ENCODE peak calls at places on chromosomes 3 and 15, in eight cellular contexts. C is tibial nerve; S is breast epithelium; J is CD8-positive, alpha-beta T cell; E is thoracic aorta; D is psoas muscle; I is cardiac muscle cell; U is GM23338. M is an unnamed sample. For H3K4me1, the result is how much of the 10 kb centered on the place peaks cover.

GRCh38 chr15:72599855-72600464 is 54.5 kb upstream of the GOLGA6B start:
- DNase-seq in J (peak), I (peak), D (no peak), E (no peak), U (peak), S (no peak), C (no peak), M (no peak)

GRCh38 chr3:138417559-138417982 is 16.8 kb upstream of the ESYT3 start:
- DNase-seq in U (peak), S (peak), I (peak), C (peak), D (peak), E (peak), J (peak), M (peak)

GRCh38 chr15:28978661-28979060 is 92.9 kb downstream of the APBA2 start:
- DNase-seq in E (no peak), D (no peak), I (no peak), U (no peak), J (no peak), S (no peak), C (no peak), M (no peak)

GRCh38 chr3:58206406-58207011 is 4.3 kb downstream of the DNASE1L3 start:
- DNase-seq in C (no peak), S (no peak), E (no peak), D (no peak), U (no peak), I (peak), J (no peak), M (no peak)

GRCh38 chr3:113245775-113246174 is 34.4 kb downstream of the BOC start:
- DNase-seq in U (no peak), E (no peak), I (peak), C (peak), S (no peak), D (peak), J (no peak), M (no peak)

GRCh38 chr15:52642386-52643361 is 36.5 kb downstream of the ATOSA start:
- DNase-seq in E (no peak), I (peak), J (no peak), U (no peak), S (no peak), C (no peak), D (no peak), M (no peak)

GRCh38 chr15:49927462-49927861 is 191.6 kb downstream of the ATP8B4 start:
- DNase-seq in J (no peak), C (no peak), S (no peak), U (no peak), I (peak), E (no peak), D (no peak), M (no peak)

GRCh38 chr3:33921608-33922007 is 123.2 kb downstream of the PDCD6IP start:
- DNase-seq in E (no peak), J (no peak), S (no peak), I (no peak), C (no peak), D (no peak), U (no peak), M (no peak)

GRCh38 chr3:133881987-133882825 is 13.5 kb downstream of the RAB6B start:
- DNase-seq in C (no peak), J (no peak), S (peak), I (no peak), U (no peak), D (no peak), E (no peak), M (no peak)

GRCh38 chr3:134974621-134975020 is 179.6 kb downstream of the EPHB1 start:
- DNase-seq in J (no peak), C (no peak), E (no peak), S (no peak), I (no peak), U (no peak), D (no peak), M (no peak)

GRCh38 chr3:141426404-141427034 is 58.2 kb downstream of the ZBTB38 start:
- DNase-seq in I (peak), S (peak), D (peak), E (peak), J (no peak), C (peak), U (peak), M (peak)

GRCh38 chr3:127263037-127263436 is 24.8 kb downstream of the PRR20G start:
- DNase-seq in D (no peak), S (no peak), J (no peak), I (no peak), C (no peak), U (no peak), E (no peak), M (no peak)

GRCh38 chr15:60541784-60542617 is 63.1 kb upstream of the ICE2 start:
- DNase-seq in U (no peak), J (no peak), E (no peak), D (no peak), S (no peak), C (no peak), I (no peak), M (no peak)

GRCh38 chr3:71724171-71724453 is 1.1 kb downstream of the EIF4E3 start:
- DNase-seq in I (no peak), E (no peak), S (no peak), D (no peak), J (no peak), U (no peak), C (no peak), M (no peak)

GRCh38 chr3:93988283-93988682 is 8.3 kb downstream of the ARL13B start:
- DNase-seq in C (no peak), I (peak), D (no peak), U (no peak), J (no peak), E (no peak), S (no peak), M (no peak)

GRCh38 chr3:129490273-129490675 is 38.2 kb upstream of the RHO start:
- DNase-seq in D (peak), J (peak), C (peak), E (peak), S (peak), I (peak), U (peak), M (peak)

GRCh38 chr15:86001200-86001599 is 78.5 kb upstream of the AGBL1 start:
- DNase-seq in E (no peak), J (no peak), S (no peak), I (no peak), D (no peak), U (no peak), C (no peak), M (no peak)

GRCh38 chr3:187739125-187739560 is 6.1 kb downstream of the BCL6 start:
- DNase-seq in C (no peak), J (no peak), E (no peak), U (peak), D (peak), S (no peak), I (no peak), M (peak)

GRCh38 chr15:100725121-100726069 is 123.0 kb downstream of the ASB7 start:
- DNase-seq in I (peak), S (no peak), U (no peak), J (no peak), E (no peak), D (no peak), C (no peak), M (no peak)

GRCh38 chr3:14804835-14805780 is 13.7 kb upstream of the FGD5 start:
- DNase-seq in E (no peak), U (no peak), I (no peak), S (no peak), J (no peak), D (no peak), C (no peak), M (no peak)

GRCh38 chr3:15256861-15257341 is 50.9 kb downstream of the CAPN7 start:
- DNase-seq in S (no peak), J (no peak), I (no peak), E (no peak), D (peak), U (no peak), C (no peak), M (no peak)

GRCh38 chr3:72488736-72489030 is 359.6 kb downstream of the SHQ1 start:
- DNase-seq in J (no peak), C (no peak), D (no peak), U (no peak), S (no peak), E (no peak), I (peak), M (no peak)

GRCh38 chr15:52071570-52071969 is 41.0 kb downstream of the BCL2L10 start:
- DNase-seq in S (peak), J (no peak), C (no peak), D (no peak), U (no peak), I (no peak), E (no peak), M (peak)

GRCh38 chr3:122466701-122467240 is 48.0 kb downstream of the KPNA1 start:
- DNase-seq in D (no peak), S (no peak), C (no peak), I (no peak), U (no peak), E (no peak), J (no peak), M (no peak)

GRCh38 chr3:134342269-134342668 is 32.0 kb downstream of the AMOTL2 start:
- DNase-seq in U (no peak), J (no peak), I (no peak), S (no peak), C (peak), D (no peak), E (no peak), M (no peak)

GRCh38 chr3:188956839-188957489 is 214.8 kb upstream of the TPRG1 start:
- DNase-seq in D (no peak), I (peak), C (no peak), S (no peak), U (peak), J (no peak), E (no peak), M (no peak)

GRCh38 chr3:17645074-17645698 is 97.2 kb downstream of the TBC1D5 start:
- DNase-seq in E (no peak), I (peak), U (peak), J (no peak), S (no peak), D (no peak), C (no peak), M (peak)

GRCh38 chr3:114623420-114624046 is 329.7 kb downstream of the TIGIT start:
- DNase-seq in U (no peak), D (no peak), S (no peak), E (no peak), J (no peak), C (no peak), I (peak), M (no peak)

GRCh38 chr3:67650084-67650483 is 4.3 kb downstream of the SUCLG2 start:
- DNase-seq in C (no peak), S (no peak), I (no peak), J (no peak), D (no peak), E (no peak), U (no peak), M (no peak)

GRCh38 chr3:117346878-117347277 is 637.3 kb downstream of the TUSC7 start:
- DNase-seq in D (no peak), C (no peak), I (no peak), S (no peak), E (no peak), U (no peak), J (no peak), M (no peak)
- TF ChIP-seq CTCF in D (no peak), C (no peak), I (no peak), S (no peak), E (no peak), U (no peak), J (no peak), M (no peak)

DNA sequence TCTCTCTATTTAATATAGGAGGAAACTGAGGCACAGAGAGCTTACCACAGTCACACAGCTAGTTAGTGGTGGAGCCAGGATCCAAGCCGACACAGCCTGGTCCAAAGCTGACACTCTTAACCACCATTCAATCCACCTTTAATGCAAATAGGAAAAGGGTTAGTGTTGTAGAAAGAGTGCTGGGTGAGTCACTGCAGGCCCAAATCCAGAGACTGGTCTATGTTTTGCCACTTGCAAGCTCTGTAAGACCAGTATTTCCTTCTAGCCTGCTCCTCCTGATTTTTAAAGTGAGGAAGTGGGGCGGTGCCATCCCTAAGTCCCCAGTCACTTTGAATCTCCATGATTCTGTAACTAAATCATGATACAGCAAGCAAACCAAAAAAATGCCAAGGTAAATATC is 111.0 kb downstream of the MECOM start:
- DNase-seq in S (no peak), J (no peak), E (no peak), I (no peak), U (no peak), C (no peak), D (no peak), M (no peak)
- H3K4me1 ChIP-seq in S (under half), J (under half), E (half or more), I (under half), U (under half), C (under half), D (under half), M (under half)

GRCh38 chr15:80090879-80091503 is 31.5 kb downstream of the ZFAND6 start:
- DNase-seq in E (no peak), C (no peak), U (no peak), D (no peak), I (no peak), S (no peak), J (no peak), M (no peak)
- TF ChIP-seq CTCF in E (peak), C (no peak), U (no peak), D (peak), I (peak), S (no peak), J (peak), M (no peak)

DNA sequence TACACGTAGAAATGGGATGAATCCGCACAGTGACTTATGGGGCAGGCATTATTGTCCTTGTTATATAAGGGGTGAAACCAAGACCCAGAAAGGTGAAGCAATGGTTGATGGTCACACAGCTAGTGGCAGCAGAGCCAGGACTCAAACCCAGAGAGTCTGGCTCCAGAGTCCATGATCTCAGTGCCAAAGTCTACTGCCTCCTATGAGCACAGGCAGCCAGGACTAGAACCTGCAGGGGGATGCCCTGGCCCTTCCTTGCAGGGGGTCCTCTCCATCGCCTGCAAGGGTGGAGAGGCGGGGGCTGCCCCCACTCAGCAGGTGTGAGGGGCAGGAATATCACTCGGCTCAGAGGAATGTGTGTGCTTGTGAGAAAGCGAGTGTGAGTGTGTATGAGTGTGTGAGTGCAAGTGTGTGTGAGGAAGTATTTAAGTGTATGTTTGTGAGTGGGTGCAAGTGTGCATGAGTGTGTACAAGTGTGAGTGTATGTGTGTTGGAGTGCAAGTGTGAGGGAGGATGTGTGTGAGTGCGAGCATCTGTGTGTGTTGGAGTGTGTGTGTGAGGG is 44.7 kb downstream of the UMPS start:
- DNase-seq in C (no peak), E (no peak), J (no peak), I (no peak), S (no peak), U (no peak), D (no peak), M (no peak)
- H3K4me1 ChIP-seq in C (half or more), E (half or more), J (under half), I (under half), S (under half), U (under half), D (half or more), M (under half)

DNA sequence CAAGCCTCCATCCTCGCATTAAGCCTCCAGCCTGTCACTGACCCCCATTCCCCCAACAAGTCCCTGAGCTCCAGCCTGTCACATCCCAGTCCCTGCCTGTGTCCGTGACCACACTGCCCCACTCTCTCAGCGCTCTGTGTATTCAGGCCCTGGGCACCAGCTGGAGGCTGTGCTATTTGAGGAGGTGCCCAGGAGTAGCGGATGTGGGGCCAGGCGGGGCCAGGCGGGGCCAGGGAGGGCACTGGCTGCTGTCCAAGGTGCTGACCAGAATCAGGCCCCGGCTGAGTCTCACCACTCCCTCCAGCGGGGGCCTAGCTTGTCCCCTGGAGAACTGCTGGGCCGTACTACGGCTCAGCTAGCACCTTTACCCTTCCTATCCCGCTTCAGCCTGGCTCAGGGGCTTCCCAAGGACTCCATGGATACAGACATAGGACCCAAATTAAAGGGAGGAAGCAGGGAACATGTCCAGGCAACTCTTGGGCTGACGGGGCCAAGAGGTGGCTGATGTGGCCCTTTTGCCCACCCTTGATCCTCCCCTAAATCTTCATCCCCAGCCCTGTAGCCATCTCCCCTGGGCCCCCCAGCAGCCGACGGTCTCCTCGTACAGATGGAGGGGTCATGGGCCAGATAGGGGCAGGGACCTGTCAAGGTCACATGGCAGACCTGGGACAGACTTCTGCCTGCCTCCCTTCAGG is 1.1 kb downstream of the HHATL start:
- DNase-seq in E (peak), C (no peak), D (peak), U (peak), J (peak), I (peak), S (no peak), M (peak)
- TF ChIP-seq CTCF in E (no peak), C (no peak), D (peak), U (no peak), J (no peak), I (no peak), S (no peak), M (no peak)

GRCh38 chr15:40042791-40043320 is 3.9 kb upstream of the SRP14 start:
- DNase-seq in S (no peak), C (no peak), D (no peak), U (no peak), E (no peak), I (no peak), J (no peak), M (no peak)
- H3K4me1 ChIP-seq in S (under half), C (under half), D (under half), U (under half), E (under half), I (under half), J (under half), M (under half)

DNA sequence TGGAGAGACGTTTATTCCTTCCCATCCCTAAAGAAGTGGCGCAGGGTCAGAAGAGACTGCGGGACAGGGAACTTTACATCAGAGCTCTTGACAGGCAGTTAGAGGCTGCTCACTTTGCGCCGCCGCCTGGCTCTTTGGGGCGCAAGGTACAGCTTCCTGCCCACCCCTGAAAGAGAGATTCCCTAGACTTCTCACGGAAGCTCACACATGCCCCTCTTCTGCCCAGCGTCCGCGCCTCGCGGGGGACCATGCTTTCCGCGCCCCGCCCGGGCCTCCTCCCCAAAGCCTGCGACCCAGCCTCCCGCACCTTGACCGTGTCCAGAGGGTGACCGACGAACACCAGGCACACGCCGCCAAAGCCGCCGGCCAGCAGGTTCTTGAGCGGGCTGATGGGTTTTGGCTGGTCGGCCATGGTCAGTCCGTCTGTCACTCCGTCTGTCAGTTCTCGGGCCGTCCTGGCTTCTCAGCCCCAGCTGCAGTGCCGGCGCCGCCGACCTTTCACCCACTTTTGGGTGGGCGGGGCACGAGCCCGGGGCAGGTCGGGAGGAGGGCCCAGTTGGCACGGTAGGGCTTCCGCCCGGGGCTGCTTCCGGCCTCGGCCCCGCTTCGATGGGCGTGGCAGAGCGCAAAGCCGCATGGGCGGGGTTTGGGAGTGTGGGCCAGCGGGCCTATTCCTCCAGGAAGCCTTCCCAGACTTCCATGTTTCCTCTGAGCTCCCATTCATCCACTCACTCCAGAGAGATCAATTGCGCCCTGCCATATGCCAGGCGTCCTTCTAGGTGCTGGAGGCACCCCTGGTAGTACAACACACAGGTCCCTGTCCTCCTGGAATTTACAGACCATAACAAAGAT is at the start of gene SLC25A20:
- DNase-seq in E (peak), I (peak), J (peak), S (peak), U (peak), C (peak), D (peak), M (peak)
- TF ChIP-seq CTCF in E (no peak), I (no peak), J (no peak), S (no peak), U (no peak), C (no peak), D (no peak), M (no peak)

DNA sequence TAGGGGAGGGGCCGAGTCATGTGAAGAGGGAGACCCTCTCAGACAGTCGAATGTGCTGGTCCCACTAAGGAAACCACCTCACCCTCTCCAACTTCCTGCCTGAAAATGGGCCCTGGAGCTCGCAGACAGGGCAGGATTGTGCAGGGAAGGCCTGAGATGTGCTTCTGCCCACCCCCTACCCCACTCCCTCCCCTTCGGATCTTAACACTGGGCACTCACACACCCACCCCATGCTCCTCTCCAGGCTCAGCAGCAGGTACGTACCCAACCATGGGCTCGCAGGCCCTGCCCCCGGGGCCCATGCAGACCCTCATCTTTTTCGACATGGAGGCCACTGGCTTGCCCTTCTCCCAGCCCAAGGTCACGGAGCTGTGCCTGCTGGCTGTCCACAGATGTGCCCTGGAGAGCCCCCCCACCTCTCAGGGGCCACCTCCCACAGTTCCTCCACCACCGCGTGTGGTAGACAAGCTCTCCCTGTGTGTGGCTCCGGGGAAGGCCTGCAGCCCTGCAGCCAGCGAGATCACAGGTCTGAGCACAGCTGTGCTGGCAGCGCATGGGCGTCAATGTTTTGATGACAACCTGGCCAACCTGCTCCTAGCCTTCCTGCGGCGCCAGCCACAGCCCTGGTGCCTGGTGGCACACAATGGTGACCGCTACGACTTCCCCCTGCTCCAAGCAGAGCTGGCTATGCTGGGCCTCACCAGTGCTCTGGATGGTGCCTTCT is 20.0 kb downstream of the ATRIP start:
- DNase-seq in S (no peak), J (peak), U (no peak), D (peak), C (no peak), I (no peak), E (no peak), M (peak)
- H3K4me1 ChIP-seq in S (under half), J (half or more), U (under half), D (under half), C (half or more), I (under half), E (half or more), M (under half)

GRCh38 chr3:22922317-22922716 is 280.8 kb upstream of the UBE2E2 start:
- DNase-seq in E (no peak), S (no peak), U (peak), D (no peak), I (peak), C (no peak), J (no peak), M (no peak)
- TF ChIP-seq CTCF in E (no peak), S (no peak), U (peak), D (peak), I (peak), C (peak), J (no peak), M (no peak)